ENCODE peak calls at places on chromosome 22, in six cellular contexts. M is left ventricle myocardium superior; D is RWPE1; Z is HFFc6; N is stimulated activated CD4-positive, alpha-beta T cell treated with anti-CD3 and anti-CD28 coated beads, Interleukin-12 subunit alpha, Interleukin-12 subunit beta, amount 100 ng/mL, for 4 hours; V is NCI-H460. O is an unnamed sample.

GRCh38 chr22:50573491-50574382 is 4.5 kb downstream of the CPT1B start:
- DNase-seq in M (no peak), D (no peak), Z (no peak), N (no peak), V (no peak), O (no peak)

GRCh38 chr22:47175761-47176359 is 413.4 kb downstream of the TBC1D22A start:
- DNase-seq in M (no peak), D (no peak), Z (no peak), N (no peak), V (no peak), O (no peak)

GRCh38 chr22:40175571-40176105 is 2.1 kb upstream of the TNRC6B start:
- DNase-seq in M (no peak), D (no peak), Z (no peak), N (no peak), V (no peak), O (no peak)

GRCh38 chr22:42367980-42368378 is 64.2 kb downstream of the NFAM1 start:
- DNase-seq in M (peak), D (no peak), Z (no peak), N (peak), V (no peak), O (no peak)

GRCh38 chr22:23512738-23513137 is 67.4 kb downstream of the IGLL1 start:
- DNase-seq in M (no peak), D (no peak), Z (no peak), N (no peak), V (no peak), O (no peak)

GRCh38 chr22:45291061-45291930 is 6.5 kb downstream of the UPK3A start:
- DNase-seq in M (no peak), D (no peak), Z (no peak), N (no peak), V (no peak), O (no peak)

GRCh38 chr22:23393721-23394320 is 186.3 kb downstream of the IGLL1 start:
- DNase-seq in M (no peak), D (no peak), Z (no peak), N (no peak), V (no peak), O (no peak)

GRCh38 chr22:48717076-48717810 is 1110.4 kb downstream of the BRD1 start:
- DNase-seq in M (no peak), D (no peak), Z (no peak), N (no peak), V (no peak), O (no peak)

GRCh38 chr22:16915711-16916110 is 90.5 kb upstream of the XKR3 start:
- DNase-seq in M (no peak), D (no peak), Z (no peak), N (no peak), V (no peak), O (no peak)

GRCh38 chr22:29157759-29158535 is 47.7 kb upstream of the EMID1 start:
- DNase-seq in M (no peak), D (no peak), Z (no peak), N (no peak), V (no peak), O (no peak)

GRCh38 chr22:31652911-31653684 is 8.9 kb downstream of the PISD start:
- DNase-seq in M (no peak), D (no peak), Z (no peak), N (no peak), V (no peak), O (no peak)

GRCh38 chr22:39820266-39820665 is 73.3 kb downstream of the ENTHD1 start:
- DNase-seq in M (no peak), D (peak), Z (peak), N (no peak), V (peak), O (no peak)

GRCh38 chr22:45154383-45154782 is 9.3 kb upstream of the NUP50 start:
- DNase-seq in M (no peak), D (no peak), Z (peak), N (no peak), V (no peak), O (no peak)

GRCh38 chr22:42437488-42438292 is 5.5 kb upstream of the NFAM1 start:
- DNase-seq in M (peak), D (peak), Z (peak), N (peak), V (peak), O (no peak)

GRCh38 chr22:49235463-49236300 is 592.0 kb downstream of the BRD1 start:
- DNase-seq in M (no peak), D (no peak), Z (no peak), N (no peak), V (no peak), O (no peak)

GRCh38 chr22:50563410-50564160 is 866 bp upstream of the SYCE3 start:
- DNase-seq in M (peak), D (no peak), Z (no peak), N (no peak), V (no peak), O (no peak)

GRCh38 chr22:46319319-46319718 is 16.2 kb upstream of the TRMU start:
- DNase-seq in M (peak), D (no peak), Z (no peak), N (no peak), V (no peak), O (no peak)

GRCh38 chr22:17997456-17997855 is 26.9 kb downstream of the MICAL3 start:
- DNase-seq in M (no peak), D (no peak), Z (peak), N (no peak), V (no peak), O (no peak)

GRCh38 chr22:19050117-19050516 is 72.1 kb downstream of the DGCR2 start:
- DNase-seq in M (no peak), D (no peak), Z (no peak), N (no peak), V (no peak), O (no peak)

GRCh38 chr22:29867260-29867659 is 15.7 kb upstream of the MTMR3 start:
- DNase-seq in M (no peak), D (no peak), Z (no peak), N (no peak), V (no peak), O (no peak)

O was measured in SK-N-MC.